ENCODE peak calls at places on chromosomes 16 and 17, in eight cellular contexts. One of them, this sample, is unnamed.

GRCh38 chr17:80761421-80761871 is 216.8 kb downstream of the RPTOR start:
- DNase-seq in ovary: no peak
- DNase-seq in body of pancreas: no peak
- DNase-seq in GM23248: peak; percentile 66
- DNase-seq in SJCRH30: peak; percentile 50
- DNase-seq in testis: no peak
- DNase-seq in tibial artery: no peak
- DNase-seq in aorta: no peak
- DNase-seq in this sample: no peak

GRCh38 chr17:12445331-12445730 is 220.4 kb upstream of the MYOCD start:
- DNase-seq in ovary: no peak
- DNase-seq in body of pancreas: no peak
- DNase-seq in GM23248: no peak
- DNase-seq in SJCRH30: no peak
- DNase-seq in testis: no peak
- DNase-seq in tibial artery: no peak
- DNase-seq in aorta: no peak
- DNase-seq in this sample: no peak

GRCh38 chr17:47239663-47240374 is 13.8 kb upstream of the ITGB3 start:
- DNase-seq in ovary: peak; percentile 36
- DNase-seq in body of pancreas: peak; percentile 76
- DNase-seq in GM23248: peak; percentile 99
- DNase-seq in SJCRH30: peak; percentile 98
- DNase-seq in testis: peak; percentile 86
- DNase-seq in tibial artery: peak; percentile 93
- DNase-seq in aorta: peak; percentile 92
- DNase-seq in this sample: peak; percentile 87

GRCh38 chr17:74921045-74921681 is 1.9 kb downstream of the USH1G start:
- DNase-seq in ovary: peak; percentile 59
- DNase-seq in body of pancreas: no peak
- DNase-seq in GM23248: no peak
- DNase-seq in SJCRH30: no peak
- DNase-seq in testis: no peak
- DNase-seq in tibial artery: no peak
- DNase-seq in aorta: no peak
- DNase-seq in this sample: peak; percentile 84

GRCh38 chr17:59814685-59815084 is 78.1 kb downstream of the TUBD1 start:
- DNase-seq in ovary: no peak
- DNase-seq in body of pancreas: no peak
- DNase-seq in GM23248: no peak
- DNase-seq in SJCRH30: no peak
- DNase-seq in testis: no peak
- DNase-seq in tibial artery: no peak
- DNase-seq in aorta: no peak
- DNase-seq in this sample: no peak

GRCh38 chr17:56130030-56130429 is 23.2 kb upstream of the ANKFN1 start:
- DNase-seq in ovary: no peak
- DNase-seq in body of pancreas: no peak
- DNase-seq in GM23248: no peak
- DNase-seq in SJCRH30: no peak
- DNase-seq in testis: no peak
- DNase-seq in tibial artery: no peak
- DNase-seq in aorta: no peak
- DNase-seq in this sample: no peak

GRCh38 chr16:64406661-64407267 is 715.1 kb downstream of the CDH11 start:
- DNase-seq in ovary: no peak
- DNase-seq in body of pancreas: no peak
- DNase-seq in GM23248: no peak
- DNase-seq in SJCRH30: peak; percentile 46
- DNase-seq in testis: no peak
- DNase-seq in tibial artery: no peak
- DNase-seq in aorta: no peak
- DNase-seq in this sample: no peak

GRCh38 chr16:70602831-70603230 is 43.5 kb upstream of the IL34 start:
- DNase-seq in ovary: no peak
- DNase-seq in body of pancreas: no peak
- DNase-seq in GM23248: no peak
- DNase-seq in SJCRH30: no peak
- DNase-seq in testis: no peak
- DNase-seq in tibial artery: no peak
- DNase-seq in aorta: no peak
- DNase-seq in this sample: no peak

GRCh38 chr17:2398655-2399571 is 1.9 kb downstream of the MNT start:
- DNase-seq in ovary: peak; percentile 69
- DNase-seq in body of pancreas: peak; percentile 63
- DNase-seq in GM23248: peak; percentile 95
- DNase-seq in SJCRH30: peak; percentile 62
- DNase-seq in testis: peak; percentile 62
- DNase-seq in tibial artery: no peak
- DNase-seq in aorta: peak; percentile 87
- DNase-seq in this sample: peak; percentile 85

GRCh38 chr16:77443834-77444460 is 9.1 kb upstream of the ADAMTS18 start:
- DNase-seq in ovary: no peak
- DNase-seq in body of pancreas: no peak
- DNase-seq in GM23248: no peak
- DNase-seq in SJCRH30: no peak
- DNase-seq in testis: no peak
- DNase-seq in tibial artery: no peak
- DNase-seq in aorta: no peak
- DNase-seq in this sample: no peak

GRCh38 chr17:16269658-16270057 is 52.6 kb downstream of the PIGL start:
- DNase-seq in ovary: no peak
- DNase-seq in body of pancreas: no peak
- DNase-seq in GM23248: peak; percentile 77
- DNase-seq in SJCRH30: no peak
- DNase-seq in testis: no peak
- DNase-seq in tibial artery: no peak
- DNase-seq in aorta: no peak
- DNase-seq in this sample: no peak

GRCh38 chr16:15973460-15973859 is 24.0 kb downstream of the ABCC1 start:
- DNase-seq in ovary: no peak
- DNase-seq in body of pancreas: no peak
- DNase-seq in GM23248: peak; percentile 57
- DNase-seq in SJCRH30: no peak
- DNase-seq in testis: no peak
- DNase-seq in tibial artery: no peak
- DNase-seq in aorta: no peak
- DNase-seq in this sample: no peak

GRCh38 chr17:74305865-74306654 is 20.0 kb upstream of the KIF19 start:
- DNase-seq in ovary: no peak
- DNase-seq in body of pancreas: no peak
- DNase-seq in GM23248: peak; percentile 28
- DNase-seq in SJCRH30: peak; percentile 30
- DNase-seq in testis: no peak
- DNase-seq in tibial artery: no peak
- DNase-seq in aorta: no peak
- DNase-seq in this sample: peak; percentile 6

GRCh38 chr16:51392651-51393187 is 241.6 kb upstream of the SALL1 start:
- DNase-seq in ovary: peak; percentile 37
- DNase-seq in body of pancreas: no peak
- DNase-seq in GM23248: peak; percentile 96
- DNase-seq in SJCRH30: no peak
- DNase-seq in testis: no peak
- DNase-seq in tibial artery: peak; percentile 29
- DNase-seq in aorta: no peak
- DNase-seq in this sample: peak; percentile 22

GRCh38 chr16:19094542-19095365 is 19.0 kb upstream of the ITPRIPL2 start:
- DNase-seq in ovary: no peak
- DNase-seq in body of pancreas: peak; percentile 61
- DNase-seq in GM23248: peak; percentile 31
- DNase-seq in SJCRH30: peak; percentile 47
- DNase-seq in testis: no peak
- DNase-seq in tibial artery: no peak
- DNase-seq in aorta: no peak
- DNase-seq in this sample: no peak

GRCh38 chr17:16106161-16106891 is 106.7 kb downstream of the TTC19 start:
- DNase-seq in ovary: peak; percentile 28
- DNase-seq in body of pancreas: no peak
- DNase-seq in GM23248: peak; percentile 57
- DNase-seq in SJCRH30: peak; percentile 87
- DNase-seq in testis: peak; percentile 28
- DNase-seq in tibial artery: no peak
- DNase-seq in aorta: no peak
- DNase-seq in this sample: no peak

GRCh38 chr17:71337903-71338302 is 782.9 kb upstream of the SOX9 start:
- DNase-seq in ovary: no peak
- DNase-seq in body of pancreas: no peak
- DNase-seq in GM23248: no peak
- DNase-seq in SJCRH30: no peak
- DNase-seq in testis: no peak
- DNase-seq in tibial artery: no peak
- DNase-seq in aorta: no peak
- DNase-seq in this sample: no peak

GRCh38 chr17:49146620-49147306 is 14.2 kb downstream of the B4GALNT2 start:
- DNase-seq in ovary: no peak
- DNase-seq in body of pancreas: no peak
- DNase-seq in GM23248: peak; percentile 97
- DNase-seq in SJCRH30: peak; percentile 71
- DNase-seq in testis: no peak
- DNase-seq in tibial artery: no peak
- DNase-seq in aorta: no peak
- DNase-seq in this sample: no peak

GRCh38 chr17:49861150-49861884 is 13.4 kb upstream of the TAC4 start:
- DNase-seq in ovary: peak; percentile 45
- DNase-seq in body of pancreas: peak; percentile 52
- DNase-seq in GM23248: peak; percentile 60
- DNase-seq in SJCRH30: peak; percentile 76
- DNase-seq in testis: peak; percentile 56
- DNase-seq in tibial artery: no peak
- DNase-seq in aorta: no peak
- DNase-seq in this sample: peak; percentile 70

GRCh38 chr17:59786536-59787319 is 79.3 kb downstream of the VMP1 start:
- DNase-seq in ovary: no peak
- DNase-seq in body of pancreas: peak; percentile 89
- DNase-seq in GM23248: peak; percentile 99
- DNase-seq in SJCRH30: peak; percentile 92
- DNase-seq in testis: peak; percentile 30
- DNase-seq in tibial artery: peak; percentile 72
- DNase-seq in aorta: no peak
- DNase-seq in this sample: peak; percentile 29

GRCh38 chr16:17350212-17350611 is 120.5 kb downstream of the XYLT1 start:
- DNase-seq in ovary: no peak
- DNase-seq in body of pancreas: peak; percentile 48
- DNase-seq in GM23248: peak; percentile 90
- DNase-seq in SJCRH30: no peak
- DNase-seq in testis: no peak
- DNase-seq in tibial artery: no peak
- DNase-seq in aorta: no peak
- DNase-seq in this sample: no peak
- H3K27me3 ChIP-seq in ovary: no peaks in the 10 kb centered on the region
- H3K27me3 ChIP-seq in body of pancreas: no peaks in the 10 kb centered on the region
- H3K27me3 ChIP-seq in GM23248: no peaks in the 10 kb centered on the region
- H3K27me3 ChIP-seq in SJCRH30: no peaks in the 10 kb centered on the region
- H3K27me3 ChIP-seq in testis: no peaks in the 10 kb centered on the region
- H3K27me3 ChIP-seq in tibial artery: no peaks in the 10 kb centered on the region
- H3K27me3 ChIP-seq in aorta: no peaks in the 10 kb centered on the region
- H3K27me3 ChIP-seq in this sample: no peaks in the 10 kb centered on the region

DNA sequence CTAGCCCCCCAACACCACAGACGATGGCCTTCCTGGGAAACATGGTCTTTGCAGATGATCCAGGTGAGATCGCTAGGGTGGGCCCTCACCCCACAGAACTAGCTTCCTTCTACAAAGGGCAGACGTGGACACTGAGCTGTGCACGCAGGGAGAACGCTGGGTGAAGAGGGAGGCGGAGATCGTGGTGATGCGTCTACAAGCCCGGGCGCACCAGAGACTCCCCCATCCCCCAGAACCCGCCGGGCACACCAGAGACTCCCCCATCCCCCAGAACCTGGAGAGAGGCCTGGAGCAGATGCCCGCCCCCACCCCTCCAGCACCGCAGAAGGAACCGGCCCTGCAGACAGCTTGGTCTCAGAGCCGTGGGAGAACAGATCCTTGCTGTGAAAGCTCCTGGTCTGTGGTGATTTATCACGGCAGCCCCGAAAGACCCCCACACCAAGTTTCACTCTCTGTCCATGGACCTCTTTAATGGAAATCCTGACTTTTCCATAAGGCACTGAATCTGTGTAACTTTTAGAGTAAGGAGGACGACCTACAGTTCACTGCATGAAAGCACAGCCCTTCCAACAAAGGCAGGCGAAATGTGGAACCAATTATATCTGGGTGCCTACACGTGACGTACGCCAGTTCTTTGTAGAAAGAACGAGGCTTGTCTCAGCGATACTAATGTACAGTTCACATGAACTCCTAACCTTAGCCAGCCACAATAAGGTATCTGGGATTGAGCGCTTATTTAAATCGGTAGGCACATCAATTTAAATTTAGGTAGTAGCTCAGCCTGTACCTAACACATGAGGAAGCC is 88.5 kb downstream of the ANKRD11 start:
- DNase-seq in ovary: no peak
- DNase-seq in body of pancreas: no peak
- DNase-seq in GM23248: peak; percentile 87
- DNase-seq in SJCRH30: no peak
- DNase-seq in testis: peak; percentile 38
- DNase-seq in tibial artery: no peak
- DNase-seq in aorta: no peak
- DNase-seq in this sample: peak; percentile 18
- H3K27ac ChIP-seq in ovary: no peak overlapping the region
- H3K27ac ChIP-seq in body of pancreas: no peak overlapping the region
- H3K27ac ChIP-seq in GM23248: peak overlapping the region; percentile 50
- H3K27ac ChIP-seq in SJCRH30: no peak overlapping the region
- H3K27ac ChIP-seq in testis: no peak overlapping the region
- H3K27ac ChIP-seq in tibial artery: no peak overlapping the region
- H3K27ac ChIP-seq in aorta: no peak overlapping the region
- H3K27ac ChIP-seq in this sample: no peak overlapping the region

DNA sequence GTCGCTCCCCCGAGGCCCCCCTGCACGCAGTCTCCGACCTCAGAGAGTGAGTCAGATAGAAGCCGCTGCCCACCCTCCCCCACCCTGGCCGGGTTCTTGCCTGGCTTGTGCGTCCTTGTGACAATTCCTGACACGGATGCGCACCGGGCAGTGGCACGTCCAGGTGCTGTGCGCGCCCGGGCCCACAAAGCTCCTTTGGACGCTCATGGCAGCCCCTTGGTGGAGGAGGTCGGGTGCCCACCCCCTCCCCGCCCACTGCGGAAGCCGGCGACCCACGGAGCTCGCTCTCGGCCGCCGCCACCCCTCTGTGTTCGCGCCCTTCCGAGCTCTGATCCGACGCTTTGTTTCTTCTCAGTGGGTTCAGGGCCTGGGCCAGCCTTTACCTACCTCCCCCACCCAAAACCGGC is 662 bp upstream of the TUBB3 start:
- DNase-seq in ovary: peak; percentile 58
- DNase-seq in body of pancreas: peak; percentile 75
- DNase-seq in GM23248: peak; percentile 96
- DNase-seq in SJCRH30: peak; percentile 65
- DNase-seq in testis: peak; percentile 81
- DNase-seq in tibial artery: peak; percentile 79
- DNase-seq in aorta: peak; percentile 96
- DNase-seq in this sample: peak; percentile 92
- H3K27me3 ChIP-seq in ovary: peaks cover 4% of the 10 kb centered on the region
- H3K27me3 ChIP-seq in body of pancreas: peaks cover 8% of the 10 kb centered on the region
- H3K27me3 ChIP-seq in GM23248: no peaks in the 10 kb centered on the region
- H3K27me3 ChIP-seq in SJCRH30: no peaks in the 10 kb centered on the region
- H3K27me3 ChIP-seq in testis: no peaks in the 10 kb centered on the region
- H3K27me3 ChIP-seq in tibial artery: peaks cover 88% of the 10 kb centered on the region
- H3K27me3 ChIP-seq in aorta: no peaks in the 10 kb centered on the region
- H3K27me3 ChIP-seq in this sample: no peaks in the 10 kb centered on the region

GRCh38 chr16:87344165-87344930 is 27.2 kb upstream of the C16orf95 start:
- DNase-seq in ovary: no peak
- DNase-seq in body of pancreas: no peak
- DNase-seq in GM23248: no peak
- DNase-seq in SJCRH30: no peak
- DNase-seq in testis: no peak
- DNase-seq in tibial artery: no peak
- DNase-seq in aorta: no peak
- DNase-seq in this sample: peak; percentile 50
- H3K27ac ChIP-seq in ovary: peak overlapping the region; percentile 58
- H3K27ac ChIP-seq in body of pancreas: peak overlapping the region; percentile 24
- H3K27ac ChIP-seq in GM23248: no peak overlapping the region
- H3K27ac ChIP-seq in SJCRH30: no peak overlapping the region
- H3K27ac ChIP-seq in testis: no peak overlapping the region
- H3K27ac ChIP-seq in tibial artery: no peak overlapping the region
- H3K27ac ChIP-seq in aorta: no peak overlapping the region
- H3K27ac ChIP-seq in this sample: no peak overlapping the region

This sample was measured in right cardiac atrium.